ENCODE peak calls at places on chromosome 20, in five cellular contexts. One of them, this sample, is unnamed.

GRCh38 chr20:17504898-17505663 is 26.1 kb downstream of the BFSP1 start:
- DNase-seq in AG04450: no peak
- DNase-seq in cardiac muscle cell: peak; percentile 63
- DNase-seq in mucosa of descending colon: peak; percentile 78
- DNase-seq in CD4-positive, alpha-beta memory T cell: peak; percentile 70
- DNase-seq in this sample: no peak

GRCh38 chr20:3846740-3847418 is at the start of gene MAVS:
- DNase-seq in mucosa of descending colon: peak; percentile 93
- DNase-seq in AG04450: peak; percentile 24
- DNase-seq in CD4-positive, alpha-beta memory T cell: peak; percentile 81
- DNase-seq in cardiac muscle cell: peak; percentile 95
- DNase-seq in this sample: peak; percentile 75

GRCh38 chr20:61025536-61025935 is 226.5 kb upstream of the CDH4 start:
- DNase-seq in AG04450: no peak
- DNase-seq in CD4-positive, alpha-beta memory T cell: no peak
- DNase-seq in cardiac muscle cell: no peak
- DNase-seq in mucosa of descending colon: no peak
- DNase-seq in this sample: no peak

GRCh38 chr20:21235713-21236445 is 67.3 kb upstream of the XRN2 start:
- DNase-seq in AG04450: peak; percentile 32
- DNase-seq in CD4-positive, alpha-beta memory T cell: peak; percentile 57
- DNase-seq in mucosa of descending colon: no peak
- DNase-seq in cardiac muscle cell: peak; percentile 73
- DNase-seq in this sample: peak; percentile 26

GRCh38 chr20:17749979-17750721 is 50.4 kb downstream of the BANF2 start:
- DNase-seq in mucosa of descending colon: no peak
- DNase-seq in CD4-positive, alpha-beta memory T cell: no peak
- DNase-seq in cardiac muscle cell: no peak
- DNase-seq in AG04450: no peak
- DNase-seq in this sample: no peak

GRCh38 chr20:3821996-3822395 is 1.6 kb downstream of the AP5S1 start:
- DNase-seq in cardiac muscle cell: no peak
- DNase-seq in AG04450: no peak
- DNase-seq in mucosa of descending colon: no peak
- DNase-seq in CD4-positive, alpha-beta memory T cell: no peak
- DNase-seq in this sample: no peak

GRCh38 chr20:35264755-35265154 is 13.2 kb downstream of the MMP24OS start:
- DNase-seq in AG04450: no peak
- DNase-seq in mucosa of descending colon: no peak
- DNase-seq in CD4-positive, alpha-beta memory T cell: no peak
- DNase-seq in cardiac muscle cell: peak; percentile 47
- DNase-seq in this sample: no peak

GRCh38 chr20:3231889-3232588 is 7.0 kb downstream of the SLC4A11 start:
- DNase-seq in mucosa of descending colon: no peak
- DNase-seq in AG04450: no peak
- DNase-seq in cardiac muscle cell: no peak
- DNase-seq in CD4-positive, alpha-beta memory T cell: no peak
- DNase-seq in this sample: no peak

GRCh38 chr20:54103067-54103761 is 32.8 kb upstream of the BCAS1 start:
- DNase-seq in mucosa of descending colon: peak; percentile 87
- DNase-seq in cardiac muscle cell: peak; percentile 72
- DNase-seq in AG04450: no peak
- DNase-seq in CD4-positive, alpha-beta memory T cell: peak; percentile 50
- DNase-seq in this sample: peak; percentile 34

GRCh38 chr20:63873477-63873971 is 8.5 kb downstream of the TPD52L2 start:
- DNase-seq in AG04450: peak; percentile 39
- DNase-seq in mucosa of descending colon: no peak
- DNase-seq in cardiac muscle cell: no peak
- DNase-seq in CD4-positive, alpha-beta memory T cell: peak; percentile 21
- DNase-seq in this sample: no peak

DNA sequence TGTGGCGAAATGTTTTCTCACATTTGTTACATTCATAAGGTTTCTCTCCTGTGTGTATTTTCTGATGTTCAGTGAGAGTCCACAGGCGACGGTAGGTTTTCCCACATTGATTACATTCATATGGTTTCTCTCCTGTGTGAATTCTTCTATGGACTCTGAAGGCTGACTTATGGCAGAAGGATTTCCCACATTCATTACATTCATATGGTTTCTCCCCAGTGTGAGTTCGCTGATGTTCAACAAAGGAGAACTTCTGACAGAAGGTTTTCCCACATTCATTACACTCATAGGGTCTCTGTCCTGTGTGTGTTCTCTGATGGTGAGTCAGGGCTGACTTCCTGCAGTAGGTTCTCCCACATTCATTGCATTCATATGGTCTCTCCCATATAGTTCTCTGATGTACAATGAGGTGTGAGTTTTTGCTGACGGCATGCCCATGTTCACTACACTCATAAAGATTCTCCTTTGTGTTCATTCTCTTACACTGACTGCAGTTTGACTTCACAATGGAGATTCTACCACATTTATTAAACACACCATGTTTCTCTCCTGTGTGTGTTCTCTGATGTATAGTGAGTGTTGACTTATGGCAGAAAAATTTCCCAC is 11.9 kb downstream of the ZNF334 start:
- DNase-seq in AG04450: no peak
- DNase-seq in mucosa of descending colon: no peak
- DNase-seq in cardiac muscle cell: no peak
- DNase-seq in CD4-positive, alpha-beta memory T cell: no peak
- DNase-seq in this sample: no peak
- H3K9me3 ChIP-seq in AG04450: peaks cover 13% of the 10 kb centered on the region
- H3K9me3 ChIP-seq in mucosa of descending colon: peaks cover 43% of the 10 kb centered on the region
- H3K9me3 ChIP-seq in cardiac muscle cell: peaks cover 11% of the 10 kb centered on the region
- H3K9me3 ChIP-seq in CD4-positive, alpha-beta memory T cell: no peaks in the 10 kb centered on the region
- H3K9me3 ChIP-seq in this sample: peaks cover 12% of the 10 kb centered on the region

GRCh38 chr20:55437778-55438417 is 567.4 kb downstream of the CBLN4 start:
- DNase-seq in CD4-positive, alpha-beta memory T cell: no peak
- DNase-seq in cardiac muscle cell: no peak
- DNase-seq in AG04450: no peak
- DNase-seq in mucosa of descending colon: no peak
- DNase-seq in this sample: no peak
- H3K9me3 ChIP-seq in CD4-positive, alpha-beta memory T cell: no peaks in the 10 kb centered on the region
- H3K9me3 ChIP-seq in cardiac muscle cell: no peaks in the 10 kb centered on the region
- H3K9me3 ChIP-seq in AG04450: peaks cover 8% of the 10 kb centered on the region
- H3K9me3 ChIP-seq in mucosa of descending colon: no peaks in the 10 kb centered on the region
- H3K9me3 ChIP-seq in this sample: no peaks in the 10 kb centered on the region

GRCh38 chr20:384723-385122 is 4.2 kb downstream of the TRIB3 start:
- DNase-seq in mucosa of descending colon: no peak
- DNase-seq in AG04450: no peak
- DNase-seq in CD4-positive, alpha-beta memory T cell: no peak
- DNase-seq in cardiac muscle cell: no peak
- DNase-seq in this sample: no peak

GRCh38 chr20:387520-387919 is 7.0 kb downstream of the TRIB3 start:
- DNase-seq in AG04450: no peak
- DNase-seq in mucosa of descending colon: no peak
- DNase-seq in CD4-positive, alpha-beta memory T cell: no peak
- DNase-seq in cardiac muscle cell: no peak
- DNase-seq in this sample: no peak

GRCh38 chr20:388034-388994 is 7.8 kb downstream of the TRIB3 start:
- DNase-seq in CD4-positive, alpha-beta memory T cell: no peak
- DNase-seq in cardiac muscle cell: no peak
- DNase-seq in mucosa of descending colon: no peak
- DNase-seq in AG04450: no peak
- DNase-seq in this sample: no peak

GRCh38 chr20:383889-384288 is 3.3 kb downstream of the TRIB3 start:
- DNase-seq in CD4-positive, alpha-beta memory T cell: no peak
- DNase-seq in mucosa of descending colon: no peak
- DNase-seq in AG04450: no peak
- DNase-seq in cardiac muscle cell: no peak
- DNase-seq in this sample: no peak

DNA sequence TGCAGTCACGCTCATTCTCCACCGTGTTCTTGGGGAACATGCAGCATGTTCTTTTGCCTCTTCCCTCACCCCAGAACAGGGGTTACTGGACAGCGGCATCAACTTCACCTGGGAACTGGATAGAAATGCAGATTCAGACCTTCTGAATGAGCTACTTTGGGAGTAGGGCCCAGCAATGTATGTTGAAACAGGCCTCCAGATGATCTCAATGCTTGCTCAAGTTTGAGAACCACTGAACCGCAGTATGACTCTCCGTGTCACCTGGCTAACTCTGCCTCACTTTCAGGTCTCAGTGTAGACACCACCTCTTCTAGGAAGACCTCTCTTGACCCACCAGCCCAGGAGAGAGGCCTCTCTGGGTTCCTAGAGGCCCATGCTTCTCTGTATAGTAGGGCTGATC is 4.9 kb downstream of the TRIB3 start:
- DNase-seq in cardiac muscle cell: no peak
- DNase-seq in mucosa of descending colon: no peak
- DNase-seq in CD4-positive, alpha-beta memory T cell: no peak
- DNase-seq in AG04450: no peak
- DNase-seq in this sample: no peak
- H3K9me3 ChIP-seq in cardiac muscle cell: no peaks in the 10 kb centered on the region
- H3K9me3 ChIP-seq in mucosa of descending colon: no peaks in the 10 kb centered on the region
- H3K9me3 ChIP-seq in CD4-positive, alpha-beta memory T cell: no peaks in the 10 kb centered on the region
- H3K9me3 ChIP-seq in AG04450: no peaks in the 10 kb centered on the region
- H3K9me3 ChIP-seq in this sample: no peaks in the 10 kb centered on the region

DNA sequence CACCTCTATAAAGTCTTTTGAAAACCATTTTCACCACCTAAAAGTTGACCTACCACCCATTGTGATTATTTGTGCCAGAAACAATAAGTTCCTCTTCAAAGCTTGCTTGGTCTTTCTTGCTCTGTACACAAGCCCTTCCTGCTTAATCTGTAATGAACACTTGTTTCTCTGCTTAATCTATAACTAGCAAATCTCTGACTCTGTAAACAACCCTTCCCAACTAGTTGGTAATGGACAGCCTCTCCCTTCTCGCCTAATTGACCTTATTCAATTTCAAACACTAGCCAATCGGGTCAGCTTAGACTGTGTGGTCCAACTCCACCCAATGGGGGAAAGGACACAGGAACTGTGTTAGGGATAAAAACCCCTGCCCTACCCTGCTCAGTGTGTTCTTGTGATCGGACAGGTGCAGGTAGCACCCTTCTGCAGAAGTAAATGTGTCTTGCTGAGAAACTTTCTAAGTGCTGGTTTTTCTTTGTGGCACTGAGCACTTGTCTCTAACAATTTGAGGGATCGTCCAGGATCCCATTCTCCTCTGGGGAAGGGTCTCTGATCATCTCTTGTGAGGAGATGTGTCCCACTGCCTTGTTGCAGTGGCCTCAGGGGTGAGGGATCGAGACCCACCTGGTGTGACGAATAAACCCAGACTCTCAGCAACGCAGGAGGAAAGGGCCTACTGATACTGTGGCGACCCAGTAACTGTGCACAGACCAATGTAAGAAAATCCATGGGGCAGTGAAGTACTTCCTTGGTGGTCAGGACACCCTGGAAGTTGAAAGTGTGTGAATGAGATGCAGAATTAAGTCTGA is 23.5 kb downstream of the CHD6 start:
- DNase-seq in AG04450: no peak
- DNase-seq in cardiac muscle cell: no peak
- DNase-seq in CD4-positive, alpha-beta memory T cell: no peak
- DNase-seq in mucosa of descending colon: no peak
- DNase-seq in this sample: no peak
- H3K9me3 ChIP-seq in AG04450: peaks cover 38% of the 10 kb centered on the region
- H3K9me3 ChIP-seq in cardiac muscle cell: no peaks in the 10 kb centered on the region
- H3K9me3 ChIP-seq in CD4-positive, alpha-beta memory T cell: no peaks in the 10 kb centered on the region
- H3K9me3 ChIP-seq in mucosa of descending colon: peaks cover 46% of the 10 kb centered on the region
- H3K9me3 ChIP-seq in this sample: peaks cover 3% of the 10 kb centered on the region

DNA sequence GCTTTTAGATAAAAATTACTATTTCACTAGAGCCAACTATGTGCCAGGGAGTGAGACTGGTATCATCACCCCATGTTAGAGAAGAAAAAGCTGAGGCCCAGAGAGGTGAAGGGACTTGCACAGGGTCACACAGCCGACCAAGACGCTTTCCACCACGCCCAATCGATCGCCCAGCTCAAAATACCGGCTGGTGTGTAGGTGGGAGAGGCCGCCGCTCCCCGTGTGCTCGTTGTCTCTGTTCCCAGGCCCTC is 253 bp upstream of the SNPH start:
- DNase-seq in AG04450: no peak
- DNase-seq in mucosa of descending colon: no peak
- DNase-seq in cardiac muscle cell: no peak
- DNase-seq in CD4-positive, alpha-beta memory T cell: no peak
- DNase-seq in this sample: no peak
- H3K9me3 ChIP-seq in AG04450: peaks cover 3% of the 10 kb centered on the region
- H3K9me3 ChIP-seq in mucosa of descending colon: no peaks in the 10 kb centered on the region
- H3K9me3 ChIP-seq in cardiac muscle cell: no peaks in the 10 kb centered on the region
- H3K9me3 ChIP-seq in CD4-positive, alpha-beta memory T cell: no peaks in the 10 kb centered on the region
- H3K9me3 ChIP-seq in this sample: no peaks in the 10 kb centered on the region

GRCh38 chr20:49283176-49283702 is 5.4 kb upstream of the ZNFX1 start:
- DNase-seq in mucosa of descending colon: no peak
- DNase-seq in cardiac muscle cell: no peak
- DNase-seq in AG04450: no peak
- DNase-seq in CD4-positive, alpha-beta memory T cell: no peak
- DNase-seq in this sample: no peak
- H3K9me3 ChIP-seq in mucosa of descending colon: peaks cover 79% of the 10 kb centered on the region
- H3K9me3 ChIP-seq in cardiac muscle cell: no peaks in the 10 kb centered on the region
- H3K9me3 ChIP-seq in AG04450: peaks cover 48% of the 10 kb centered on the region
- H3K9me3 ChIP-seq in CD4-positive, alpha-beta memory T cell: peaks cover 28% of the 10 kb centered on the region
- H3K9me3 ChIP-seq in this sample: peaks cover 81% of the 10 kb centered on the region

GRCh38 chr20:57112448-57112847 is 154.0 kb downstream of the BMP7 start:
- DNase-seq in CD4-positive, alpha-beta memory T cell: no peak
- DNase-seq in mucosa of descending colon: no peak
- DNase-seq in cardiac muscle cell: no peak
- DNase-seq in AG04450: no peak
- DNase-seq in this sample: no peak

GRCh38 chr20:57118107-57118769 is 148.2 kb downstream of the BMP7 start:
- DNase-seq in CD4-positive, alpha-beta memory T cell: no peak
- DNase-seq in mucosa of descending colon: no peak
- DNase-seq in AG04450: no peak
- DNase-seq in cardiac muscle cell: no peak
- DNase-seq in this sample: no peak

GRCh38 chr20:57118964-57119363 is 147.5 kb downstream of the BMP7 start:
- DNase-seq in mucosa of descending colon: no peak
- DNase-seq in AG04450: no peak
- DNase-seq in cardiac muscle cell: no peak
- DNase-seq in CD4-positive, alpha-beta memory T cell: no peak
- DNase-seq in this sample: no peak

GRCh38 chr20:57114290-57115005 is 152.0 kb downstream of the BMP7 start:
- DNase-seq in CD4-positive, alpha-beta memory T cell: no peak
- DNase-seq in AG04450: no peak
- DNase-seq in cardiac muscle cell: no peak
- DNase-seq in mucosa of descending colon: no peak
- DNase-seq in this sample: no peak

DNA sequence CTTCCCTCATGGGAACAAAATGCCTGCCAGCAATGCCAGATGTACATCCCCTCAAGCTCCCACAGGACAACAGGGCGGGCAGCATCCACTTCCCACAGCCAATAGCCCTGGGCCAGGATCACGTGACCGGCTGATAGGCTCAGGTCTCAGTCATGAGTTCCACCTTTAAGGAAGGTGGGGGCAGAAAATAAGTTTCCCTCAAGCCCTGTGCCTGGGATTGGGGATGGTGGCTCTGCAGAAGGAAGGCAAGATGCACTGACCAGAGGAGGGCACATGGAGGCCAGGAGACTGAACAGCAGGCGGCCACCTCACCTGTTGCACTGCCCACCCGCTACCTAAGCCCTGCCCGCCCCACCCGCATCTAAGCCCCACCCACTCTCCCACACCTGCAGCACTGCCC is 149.1 kb downstream of the BMP7 start:
- DNase-seq in mucosa of descending colon: no peak
- DNase-seq in AG04450: no peak
- DNase-seq in cardiac muscle cell: no peak
- DNase-seq in CD4-positive, alpha-beta memory T cell: no peak
- DNase-seq in this sample: no peak
- H3K9me3 ChIP-seq in mucosa of descending colon: no peaks in the 10 kb centered on the region
- H3K9me3 ChIP-seq in AG04450: peaks cover 9% of the 10 kb centered on the region
- H3K9me3 ChIP-seq in cardiac muscle cell: no peaks in the 10 kb centered on the region
- H3K9me3 ChIP-seq in CD4-positive, alpha-beta memory T cell: no peaks in the 10 kb centered on the region
- H3K9me3 ChIP-seq in this sample: no peaks in the 10 kb centered on the region

GRCh38 chr20:56211051-56211450 is 37.5 kb upstream of the MC3R start:
- DNase-seq in CD4-positive, alpha-beta memory T cell: no peak
- DNase-seq in cardiac muscle cell: no peak
- DNase-seq in mucosa of descending colon: no peak
- DNase-seq in AG04450: no peak
- DNase-seq in this sample: no peak
- H3K9me3 ChIP-seq in CD4-positive, alpha-beta memory T cell: no peaks in the 10 kb centered on the region
- H3K9me3 ChIP-seq in cardiac muscle cell: no peaks in the 10 kb centered on the region
- H3K9me3 ChIP-seq in mucosa of descending colon: no peaks in the 10 kb centered on the region
- H3K9me3 ChIP-seq in AG04450: peaks cover 21% of the 10 kb centered on the region
- H3K9me3 ChIP-seq in this sample: no peaks in the 10 kb centered on the region

GRCh38 chr20:7993703-7994102 is 25.9 kb downstream of the TMX4 start:
- DNase-seq in CD4-positive, alpha-beta memory T cell: no peak
- DNase-seq in mucosa of descending colon: no peak
- DNase-seq in AG04450: no peak
- DNase-seq in cardiac muscle cell: no peak
- DNase-seq in this sample: no peak
- H3K9me3 ChIP-seq in CD4-positive, alpha-beta memory T cell: no peaks in the 10 kb centered on the region
- H3K9me3 ChIP-seq in mucosa of descending colon: no peaks in the 10 kb centered on the region
- H3K9me3 ChIP-seq in AG04450: no peaks in the 10 kb centered on the region
- H3K9me3 ChIP-seq in cardiac muscle cell: no peaks in the 10 kb centered on the region
- H3K9me3 ChIP-seq in this sample: no peaks in the 10 kb centered on the region